ENCODE peak calls at places on chromosomes 12 and 14, in six cellular contexts. J is IMR-90, G is H1, S is fibroblast of lung, I is mammary epithelial cell, D is HCT116. M is an unnamed sample.

GRCh38 chr12:55842681-55843429 is at the start of gene MMP19:
- DNase-seq in J (peak; percentile 82), G (no peak), S (peak; percentile 91), I (peak; percentile 56), D (no peak), M (no peak)

GRCh38 chr12:22340143-22340542 is 5.6 kb upstream of the ST8SIA1 start:
- DNase-seq in J (no peak), G (no peak), S (no peak), I (no peak), D (no peak), M (no peak)

GRCh38 chr12:108117163-108117849 is 11.8 kb upstream of the WSCD2 start:
- DNase-seq in J (no peak), G (no peak), S (no peak), I (peak; percentile 61), D (no peak), M (no peak)

GRCh38 chr14:100117647-100118376 is 41.6 kb downstream of the DEGS2 start:
- DNase-seq in J (no peak), G (no peak), S (no peak), I (no peak), D (no peak), M (no peak)

GRCh38 chr12:92208613-92209121 is 63.0 kb upstream of the BTG1 start:
- DNase-seq in J (peak; percentile 31), G (no peak), S (peak; percentile 18), I (peak; percentile 65), D (no peak), M (peak; percentile 72)

GRCh38 chr14:58488550-58488949 is 61.0 kb downstream of the KIAA0586 start:
- DNase-seq in J (peak; percentile 50), G (no peak), S (peak; percentile 39), I (peak; percentile 46), D (no peak), M (no peak)

GRCh38 chr14:76953196-76953945 is 75.1 kb downstream of the IRF2BPL start:
- DNase-seq in J (peak; percentile 68), G (no peak), S (peak; percentile 82), I (peak; percentile 85), D (peak; percentile 81), M (peak; percentile 100)

GRCh38 chr12:50614167-50614762 is 109.5 kb downstream of the DIP2B start:
- DNase-seq in J (peak; percentile 78), G (no peak), S (no peak), I (peak; percentile 81), D (peak; percentile 46), M (peak; percentile 19)

GRCh38 chr12:19507823-19508222 is 68.5 kb downstream of the AEBP2 start:
- DNase-seq in J (peak; percentile 19), G (no peak), S (peak; percentile 54), I (peak; percentile 16), D (no peak), M (no peak)

GRCh38 chr12:122834229-122834920 is 882 bp upstream of the HIP1R start:
- DNase-seq in J (peak; percentile 44), G (no peak), S (peak; percentile 80), I (peak; percentile 45), D (peak; percentile 35), M (peak; percentile 74)

GRCh38 chr12:50314629-50315312 is 31.5 kb upstream of the LIMA1 start:
- DNase-seq in J (peak; percentile 80), G (no peak), S (peak; percentile 81), I (no peak), D (no peak), M (no peak)

GRCh38 chr12:57110189-57111045 is 745 bp downstream of the STAT6 start:
- DNase-seq in J (peak; percentile 37), G (peak; percentile 93), S (peak; percentile 50), I (peak; percentile 60), D (no peak), M (peak; percentile 52)

GRCh38 chr14:103302966-103303365 is 31.1 kb upstream of the EIF5 start:
- DNase-seq in J (peak; percentile 17), G (no peak), S (peak; percentile 55), I (no peak), D (no peak), M (no peak)

GRCh38 chr14:94383777-94384176 is 4.6 kb downstream of the SERPINA1 start:
- DNase-seq in J (no peak), G (peak; percentile 32), S (no peak), I (no peak), D (no peak), M (no peak)

GRCh38 chr14:85084344-85084743 is 445.6 kb upstream of the FLRT2 start:
- DNase-seq in J (no peak), G (no peak), S (no peak), I (no peak), D (no peak), M (no peak)

GRCh38 chr12:23659151-23659550 is 290.3 kb downstream of the SOX5 start:
- DNase-seq in J (no peak), G (no peak), S (no peak), I (no peak), D (no peak), M (no peak)

GRCh38 chr12:112843272-112843671 is 51.7 kb downstream of the RPH3A start:
- DNase-seq in J (no peak), G (no peak), S (no peak), I (no peak), D (no peak), M (no peak)

GRCh38 chr12:26848156-26848825 is 15.3 kb upstream of the ITPR2 start:
- DNase-seq in J (peak; percentile 63), G (no peak), S (peak; percentile 56), I (peak; percentile 32), D (no peak), M (peak; percentile 61)

GRCh38 chr12:45269407-45269741 is 53.5 kb downstream of the ANO6 start:
- DNase-seq in J (no peak), G (no peak), S (no peak), I (no peak), D (no peak), M (no peak)

GRCh38 chr12:21618566-21618965 is 13.9 kb upstream of the GYS2 start:
- DNase-seq in J (no peak), G (no peak), S (no peak), I (no peak), D (no peak), M (no peak)

GRCh38 chr12:94053676-94054075 is 94.7 kb upstream of the PLXNC1 start:
- DNase-seq in J (no peak), G (no peak), S (no peak), I (peak; percentile 60), D (no peak), M (no peak)

GRCh38 chr12:47349770-47350408 is 270.1 kb upstream of the AMIGO2 start:
- DNase-seq in J (peak; percentile 68), G (no peak), S (no peak), I (no peak), D (no peak), M (no peak)

GRCh38 chr12:25958254-25959068 is at the start of gene RASSF8:
- DNase-seq in J (peak; percentile 72), G (peak; percentile 79), S (peak; percentile 73), I (peak; percentile 67), D (no peak), M (peak; percentile 87)

GRCh38 chr12:108399514-108399913 is 60.4 kb upstream of the CMKLR1 start:
- DNase-seq in J (no peak), G (no peak), S (no peak), I (no peak), D (no peak), M (no peak)

GRCh38 chr14:88559852-88560251 is 3.0 kb upstream of the ZC3H14 start:
- DNase-seq in J (peak; percentile 72), G (no peak), S (peak; percentile 74), I (no peak), D (no peak), M (peak; percentile 40)

GRCh38 chr14:31678421-31679249 is 117.4 kb downstream of the NUBPL start:
- DNase-seq in J (no peak), G (no peak), S (no peak), I (no peak), D (no peak), M (no peak)

GRCh38 chr12:24496755-24497154 is 452.1 kb downstream of the BCAT1 start:
- DNase-seq in J (peak; percentile 80), G (no peak), S (peak; percentile 68), I (peak; percentile 2), D (no peak), M (no peak)

GRCh38 chr12:56468216-56469006 is at the start of gene SPRYD4:
- DNase-seq in J (peak; percentile 90), G (peak; percentile 90), S (peak; percentile 92), I (peak; percentile 88), D (peak; percentile 82), M (peak; percentile 88)

GRCh38 chr12:65171870-65172269 is 2.5 kb downstream of the LEMD3 start:
- DNase-seq in J (no peak), G (no peak), S (peak; percentile 5), I (peak; percentile 53), D (no peak), M (no peak)
- H4K20me1 ChIP-seq in J (peaks cover 44% of the 10 kb centered on the region), G (peaks cover 15% of the 10 kb centered on the region), S (no peaks in the 10 kb centered on the region), I (peaks cover 4% of the 10 kb centered on the region), D (peaks cover 3% of the 10 kb centered on the region), M (peaks cover 51% of the 10 kb centered on the region)

GRCh38 chr12:5185435-5186069 is 141.9 kb downstream of the KCNA5 start:
- DNase-seq in J (no peak), G (no peak), S (no peak), I (no peak), D (no peak), M (no peak)
- H3K4me3 ChIP-seq in J (no peak overlapping the region), G (no peak overlapping the region), S (no peak overlapping the region), I (no peak overlapping the region), D (no peak overlapping the region), M (no peak overlapping the region)

DNA sequence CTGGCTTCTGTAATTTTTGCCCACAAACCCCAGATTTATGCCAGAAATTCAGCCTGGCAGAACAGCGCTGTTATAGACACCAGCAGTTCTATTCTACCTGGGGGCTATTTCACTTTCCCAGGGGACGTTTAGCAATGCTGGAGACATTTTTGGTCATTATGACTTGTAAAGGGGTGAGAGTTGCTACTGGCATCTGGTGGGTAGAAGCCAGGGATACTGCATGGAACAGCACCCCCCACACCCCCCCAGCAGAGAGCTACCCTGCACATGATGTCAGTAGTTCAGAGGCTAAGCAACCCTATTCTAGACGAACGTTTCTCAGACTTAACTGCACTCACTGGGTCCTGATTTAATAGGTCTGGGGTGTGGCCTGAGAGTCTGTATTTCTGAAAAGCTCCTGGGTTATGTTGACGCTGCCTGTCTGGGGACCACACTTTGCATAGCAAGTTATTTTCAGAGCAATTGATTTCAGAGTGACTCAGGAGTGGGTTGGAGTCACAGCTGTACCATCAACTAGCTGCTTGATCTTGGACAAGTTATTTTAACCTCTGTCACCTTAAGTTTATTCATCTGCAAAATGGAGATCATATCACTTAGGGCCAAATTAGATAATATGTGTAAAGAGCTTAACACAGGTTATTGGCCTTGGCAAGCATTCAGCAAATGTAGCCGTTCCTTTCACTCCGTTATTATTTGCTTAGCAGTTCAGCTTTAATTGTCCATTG is 48.5 kb downstream of the CHST11 start:
- DNase-seq in J (no peak), G (no peak), S (no peak), I (no peak), D (no peak), M (peak; percentile 70)
- H4K20me1 ChIP-seq in J (no peaks in the 10 kb centered on the region), G (peaks cover 9% of the 10 kb centered on the region), S (no peaks in the 10 kb centered on the region), I (no peaks in the 10 kb centered on the region), D (no peaks in the 10 kb centered on the region), M (peaks cover 78% of the 10 kb centered on the region)

GRCh38 chr14:50343424-50343823 is 31.3 kb downstream of the DMAC2L start:
- DNase-seq in J (no peak), G (no peak), S (no peak), I (no peak), D (no peak), M (no peak)

GRCh38 chr14:50340045-50340444 is 27.9 kb downstream of the DMAC2L start:
- DNase-seq in J (no peak), G (no peak), S (no peak), I (no peak), D (no peak), M (no peak)

GRCh38 chr14:50340945-50341344 is 28.8 kb downstream of the DMAC2L start:
- DNase-seq in J (no peak), G (no peak), S (no peak), I (no peak), D (no peak), M (no peak)

GRCh38 chr14:50344116-50344775 is 32.1 kb downstream of the DMAC2L start:
- DNase-seq in J (peak; percentile 63), G (no peak), S (no peak), I (peak; percentile 94), D (no peak), M (no peak)

GRCh38 chr14:50342211-50343080 is 30.3 kb downstream of the DMAC2L start:
- DNase-seq in J (peak; percentile 71), G (no peak), S (peak; percentile 81), I (peak; percentile 75), D (no peak), M (peak; percentile 21)
- H3K4me3 ChIP-seq in J (peak overlapping the region; percentile 6), G (no peak overlapping the region), S (peak overlapping the region; percentile 29), I (no peak overlapping the region), D (no peak overlapping the region), M (no peak overlapping the region)

M was measured in PC-9.